ENCODE peak calls at places on chromosomes 3 and 15, in ten cellular contexts. K is thoracic aorta, Y is AG20443, O is NCI-H524 treated with DMSO at 0.1 percent for 48 hours, R is MCF 10A, U is AG08396, C is HEK293T, V is brain microvascular endothelial cell, E is activated gamma-delta T cell treated with Interleukin-2 at 50 U/mL for 16 hours, D is endothelial cell. L is an unnamed sample.

GRCh38 chr3:116618138-116618537 is 91.4 kb upstream of the TUSC7 start:
- DNase-seq in E (no peak), C (no peak), Y (no peak), R (no peak), O (no peak), V (no peak), D (no peak), U (no peak), K (no peak), L (no peak)

GRCh38 chr3:50154476-50154839 is 666 bp upstream of the SEMA3F start:
- DNase-seq in K (no peak), R (no peak), U (peak), E (no peak), C (no peak), O (no peak), D (peak), Y (no peak), V (no peak), L (no peak)

GRCh38 chr3:67381667-67382272 is 272.6 kb downstream of the SUCLG2 start:
- DNase-seq in V (peak), O (no peak), E (no peak), D (peak), R (peak), U (peak), Y (peak), K (no peak), C (peak), L (peak)

GRCh38 chr3:195258449-195259145 is 12.4 kb downstream of the XXYLT1 start:
- DNase-seq in O (peak), K (no peak), Y (no peak), R (no peak), E (no peak), C (no peak), V (no peak), U (no peak), D (no peak), L (no peak)

GRCh38 chr15:65839985-65840384 is 29.3 kb upstream of the RAB11A start:
- DNase-seq in C (no peak), E (no peak), R (no peak), V (no peak), Y (no peak), D (no peak), O (no peak), U (no peak), K (no peak), L (no peak)

GRCh38 chr15:60660290-60661051 is 181.5 kb upstream of the ICE2 start:
- DNase-seq in O (no peak), K (peak), R (peak), D (no peak), E (no peak), V (peak), C (no peak), Y (peak), U (peak), L (peak)

GRCh38 chr3:148971819-148972218 is 19.5 kb upstream of the GYG1 start:
- DNase-seq in R (no peak), O (no peak), Y (no peak), K (no peak), U (no peak), V (no peak), C (no peak), E (no peak), D (no peak), L (peak)

GRCh38 chr3:47899495-47900108 is 96.7 kb downstream of the DHX30 start:
- DNase-seq in C (no peak), R (no peak), K (no peak), U (no peak), Y (no peak), O (no peak), E (no peak), D (no peak), V (no peak), L (no peak)

GRCh38 chr3:178078933-178079332 is 457.3 kb upstream of the KCNMB2 start:
- DNase-seq in R (no peak), O (no peak), U (no peak), D (no peak), V (no peak), C (no peak), E (no peak), K (no peak), Y (peak), L (peak)

GRCh38 chr3:170690133-170690981 is 104.5 kb upstream of the SLC7A14 start:
- DNase-seq in D (peak), O (peak), R (peak), K (no peak), U (peak), Y (peak), E (peak), C (peak), V (peak), L (peak)

GRCh38 chr15:36951747-36952247 is 148.6 kb downstream of the MEIS2 start:
- DNase-seq in U (peak), Y (peak), V (no peak), O (no peak), R (no peak), C (no peak), E (no peak), D (no peak), K (no peak), L (peak)

GRCh38 chr3:142489572-142490323 is 41.9 kb upstream of the XRN1 start:
- DNase-seq in C (no peak), E (no peak), V (no peak), R (peak), U (no peak), Y (no peak), K (no peak), D (no peak), O (no peak), L (peak)

GRCh38 chr15:70535071-70535954 is 228.0 kb downstream of the UACA start:
- DNase-seq in E (peak), V (no peak), K (no peak), U (no peak), Y (no peak), R (no peak), O (no peak), C (no peak), D (no peak), L (no peak)

GRCh38 chr15:40878785-40879184 is 4.8 kb upstream of the RHOV start:
- DNase-seq in K (no peak), E (no peak), D (no peak), V (no peak), O (no peak), R (peak), U (no peak), C (no peak), Y (no peak), L (no peak)

GRCh38 chr15:43210807-43211206 is 10.0 kb downstream of the EPB42 start:
- DNase-seq in E (no peak), V (no peak), C (no peak), D (no peak), O (no peak), K (no peak), U (no peak), R (no peak), Y (no peak), L (no peak)

GRCh38 chr3:33089515-33089914 is 7.4 kb downstream of the GLB1 start:
- DNase-seq in D (no peak), K (no peak), Y (no peak), E (no peak), C (no peak), R (no peak), V (no peak), O (no peak), U (no peak), L (no peak)

GRCh38 chr15:71747128-71748083 is 62.9 kb upstream of the NR2E3 start:
- DNase-seq in O (no peak), V (peak), E (no peak), C (peak), R (peak), K (no peak), Y (peak), U (peak), D (no peak), L (peak)

GRCh38 chr3:150146891-150147761 is 176.4 kb upstream of the PFN2 start:
- DNase-seq in Y (peak), O (no peak), D (no peak), R (peak), V (peak), K (peak), U (peak), C (no peak), E (no peak), L (peak)

GRCh38 chr3:73470851-73471250 is 153.9 kb downstream of the PDZRN3 start:
- DNase-seq in R (no peak), O (no peak), Y (no peak), K (no peak), V (no peak), E (no peak), C (no peak), U (no peak), D (no peak), L (no peak)

GRCh38 chr15:76057332-76058000 is 2.3 kb upstream of the TMEM266 start:
- DNase-seq in K (no peak), R (peak), V (peak), U (peak), C (peak), E (peak), D (peak), O (no peak), Y (peak), L (peak)

GRCh38 chr3:177490626-177491025 is 293.3 kb upstream of the TBL1XR1 start:
- DNase-seq in Y (no peak), U (no peak), C (no peak), D (no peak), V (no peak), K (no peak), E (no peak), R (no peak), O (no peak), L (no peak)

GRCh38 chr3:50205719-50206276 is 727 bp downstream of the SLC38A3 start:
- DNase-seq in R (no peak), O (no peak), U (no peak), Y (peak), V (no peak), D (peak), E (peak), C (no peak), K (no peak), L (no peak)

GRCh38 chr15:42037650-42038049 is 16.8 kb upstream of the PLA2G4E start:
- DNase-seq in O (no peak), V (no peak), C (no peak), Y (no peak), D (no peak), E (no peak), R (peak), K (no peak), U (no peak), L (no peak)

GRCh38 chr15:42050484-42051255 is 29.8 kb upstream of the PLA2G4E start:
- DNase-seq in D (no peak), V (no peak), O (no peak), E (no peak), R (no peak), K (no peak), Y (no peak), C (no peak), U (no peak), L (no peak)

GRCh38 chr15:100663066-100663465 is 60.7 kb downstream of the ASB7 start:
- DNase-seq in V (no peak), E (no peak), K (no peak), O (peak), Y (no peak), R (peak), C (peak), U (no peak), D (peak), L (no peak)

GRCh38 chr3:127911421-127911931 is 3.6 kb upstream of the KBTBD12 start:
- DNase-seq in C (no peak), K (no peak), R (no peak), U (no peak), V (no peak), Y (peak), O (no peak), D (no peak), E (no peak), L (peak)

GRCh38 chr3:193556841-193557240 is 2.1 kb upstream of the ATP13A4 start:
- DNase-seq in V (no peak), O (no peak), C (no peak), R (no peak), E (no peak), U (no peak), D (no peak), K (no peak), Y (no peak), L (no peak)

L was measured in cardiac fibroblast.